ENCODE peak calls at places on chromosomes 13 and 19, in five cellular contexts. W is body of pancreas, S is pancreas, M is right cardiac atrium, A is cardiac muscle cell. Z is an unnamed sample.

GRCh38 chr19:13574933-13575332 is 68.7 kb upstream of the CACNA1A start:
- DNase-seq in S (no peak), W (no peak), A (peak; percentile 34), M (no peak), Z (peak; percentile 12)

GRCh38 chr13:101946411-101946810 is 455.4 kb downstream of the FGF14 start:
- DNase-seq in S (no peak), A (no peak), M (no peak), W (no peak), Z (no peak)

GRCh38 chr13:51122868-51123267 is 11.8 kb upstream of the C13orf42 start:
- DNase-seq in A (no peak), M (no peak), S (no peak), W (no peak), Z (peak; percentile 38)

GRCh38 chr13:59047546-59047945 is 1116.2 kb downstream of the DIAPH3 start:
- DNase-seq in S (no peak), A (no peak), M (no peak), W (no peak), Z (no peak)

GRCh38 chr19:16577531-16578052 is 5.4 kb upstream of the SLC35E1 start:
- DNase-seq in W (no peak), M (no peak), A (no peak), S (no peak), Z (no peak)

GRCh38 chr13:24459234-24459633 is 53.3 kb downstream of the PARP4 start:
- DNase-seq in S (no peak), M (no peak), A (peak; percentile 87), W (no peak), Z (no peak)

GRCh38 chr19:9958451-9958850 is 22.1 kb upstream of the OLFM2 start:
- DNase-seq in M (no peak), S (no peak), A (peak; percentile 93), W (no peak), Z (no peak)

GRCh38 chr13:27334774-27335490 is 64.3 kb downstream of the RASL11A start:
- DNase-seq in M (no peak), W (no peak), S (no peak), A (no peak), Z (peak; percentile 83)

GRCh38 chr13:75550159-75550567 is 572 bp downstream of the UCHL3 start:
- DNase-seq in S (peak; percentile 18), W (peak; percentile 25), A (peak; percentile 70), M (peak; percentile 40), Z (no peak)

GRCh38 chr13:51729853-51730553 is 74.0 kb downstream of the DHRS12 start:
- DNase-seq in A (peak; percentile 88), S (peak; percentile 55), M (peak; percentile 60), W (no peak), Z (no peak)

GRCh38 chr19:47040869-47041268 is 7.6 kb downstream of the TMEM160 start:
- DNase-seq in A (no peak), W (no peak), S (no peak), M (no peak), Z (no peak)

GRCh38 chr13:33862006-33862405 is 44.1 kb downstream of the RFC3 start:
- DNase-seq in S (no peak), W (no peak), A (no peak), M (no peak), Z (no peak)

GRCh38 chr19:56153507-56153906 is 12.4 kb downstream of the ZNF444 start:
- DNase-seq in A (no peak), W (no peak), S (no peak), M (no peak), Z (peak; percentile 54)

GRCh38 chr19:47729799-47730520 is 15.4 kb upstream of the NOP53 start:
- DNase-seq in A (peak; percentile 72), M (peak; percentile 86), S (peak; percentile 89), W (peak; percentile 89), Z (no peak)

GRCh38 chr19:51564791-51565190 is 6.3 kb upstream of the ZNF175 start:
- DNase-seq in S (no peak), A (no peak), M (no peak), W (no peak), Z (no peak)

GRCh38 chr13:111575719-111576118 is 255.3 kb downstream of the TEX29 start:
- DNase-seq in A (no peak), M (no peak), S (no peak), W (no peak), Z (no peak)

GRCh38 chr19:867301-867793 is 7.9 kb downstream of the CFD start:
- DNase-seq in W (no peak), A (no peak), S (no peak), M (no peak), Z (no peak)

GRCh38 chr19:39778763-39779162 is at the start of gene LEUTX:
- DNase-seq in S (no peak), M (no peak), A (no peak), W (no peak), Z (no peak)

GRCh38 chr19:5993516-5994406 is 15.8 kb upstream of the RANBP3 start:
- DNase-seq in A (peak; percentile 40), W (no peak), M (peak; percentile 51), S (no peak), Z (no peak)

GRCh38 chr13:50448535-50448981 is 394.9 kb downstream of the DLEU7 start:
- DNase-seq in A (no peak), W (no peak), M (no peak), S (no peak), Z (no peak)

GRCh38 chr13:106532111-106532929 is 3.1 kb downstream of the EFNB2 start:
- DNase-seq in M (no peak), A (peak; percentile 49), S (no peak), W (no peak), Z (no peak)

GRCh38 chr19:5624154-5624663 is 1.3 kb downstream of the SAFB start:
- DNase-seq in S (peak; percentile 50), W (peak; percentile 56), A (peak; percentile 53), M (peak; percentile 38), Z (no peak)

GRCh38 chr19:33242129-33242528 is 16.5 kb upstream of the SLC7A10 start:
- DNase-seq in M (no peak), A (no peak), S (no peak), W (no peak), Z (no peak)

GRCh38 chr19:33240181-33240771 is 14.6 kb upstream of the SLC7A10 start:
- DNase-seq in W (no peak), M (no peak), A (no peak), S (no peak), Z (no peak)

GRCh38 chr19:33242911-33243310 is 17.3 kb upstream of the SLC7A10 start:
- DNase-seq in S (no peak), W (no peak), M (no peak), A (no peak), Z (no peak)

GRCh38 chr19:33241091-33241529 is 15.5 kb upstream of the SLC7A10 start:
- DNase-seq in M (no peak), S (no peak), W (no peak), A (no peak), Z (no peak)

GRCh38 chr19:33241530-33242101 is 16.0 kb upstream of the SLC7A10 start:
- DNase-seq in M (no peak), S (no peak), A (no peak), W (peak; percentile 42), Z (peak; percentile 49)
- H3K4me3 ChIP-seq in M (no peak overlapping the region), S (no peak overlapping the region), A (no peak overlapping the region), W (no peak overlapping the region), Z (no peak overlapping the region)

GRCh38 chr13:44218501-44219240 is 155.0 kb upstream of the SERP2 start:
- DNase-seq in W (peak; percentile 75), M (peak; percentile 84), S (peak; percentile 77), A (peak; percentile 66), Z (no peak)
- H3K4me3 ChIP-seq in W (no peak overlapping the region), M (no peak overlapping the region), S (no peak overlapping the region), A (no peak overlapping the region), Z (no peak overlapping the region)

GRCh38 chr19:18339703-18340102 is 695 bp upstream of the PGPEP1 start:
- DNase-seq in A (no peak), S (no peak), M (no peak), W (no peak), Z (peak; percentile 34)
- H3K4me3 ChIP-seq in A (no peak overlapping the region), S (peak overlapping the region; percentile 97), M (no peak overlapping the region), W (no peak overlapping the region), Z (peak overlapping the region; percentile 85)

DNA sequence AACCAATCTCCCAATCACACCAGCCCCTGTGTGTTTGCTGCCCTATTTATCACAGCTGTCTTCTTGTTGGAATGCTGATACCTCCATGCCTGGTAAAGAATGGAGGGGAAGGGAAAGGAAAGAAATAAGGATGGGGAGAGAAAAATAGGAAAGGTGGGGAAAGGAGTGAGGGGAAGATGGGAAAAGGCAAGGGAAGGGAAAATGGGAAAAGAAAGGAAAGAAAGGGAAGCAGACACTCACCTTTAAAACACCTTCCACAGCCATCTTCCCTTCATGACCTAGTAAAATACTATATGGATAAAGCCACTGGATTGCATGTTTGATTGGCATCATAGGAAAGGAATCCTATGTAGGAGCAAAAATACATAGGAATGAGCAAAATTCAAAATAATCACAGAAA is 77.8 kb downstream of the VWA8 start:
- DNase-seq in S (no peak), M (no peak), A (no peak), W (no peak), Z (no peak)
- H3K4me3 ChIP-seq in S (no peak overlapping the region), M (no peak overlapping the region), A (no peak overlapping the region), W (no peak overlapping the region), Z (no peak overlapping the region)

GRCh38 chr19:45322311-45322710 is 364 bp downstream of the CKM start:
- DNase-seq in W (no peak), A (no peak), S (no peak), M (no peak), Z (peak; percentile 62)

GRCh38 chr19:45324349-45324907 is 1.8 kb upstream of the CKM start:
- DNase-seq in W (no peak), M (no peak), A (no peak), S (no peak), Z (peak; percentile 37)

GRCh38 chr19:45321848-45322247 is 827 bp downstream of the CKM start:
- DNase-seq in A (no peak), M (peak; percentile 20), S (no peak), W (no peak), Z (no peak)

GRCh38 chr19:45323671-45324081 is 1.0 kb upstream of the CKM start:
- DNase-seq in M (peak; percentile 70), W (no peak), A (no peak), S (no peak), Z (no peak)

GRCh38 chr19:45322744-45323281 is at the start of gene CKM:
- DNase-seq in A (no peak), S (no peak), M (peak; percentile 77), W (no peak), Z (no peak)
- H3K4me3 ChIP-seq in A (peak within 1 kb of the TSS; percentile 30), S (no peak within 1 kb of the TSS), M (peak within 1 kb of the TSS; percentile 50), W (no peak within 1 kb of the TSS), Z (no peak within 1 kb of the TSS)

GRCh38 chr19:49064029-49064629 is 489 bp downstream of the NTF4 start:
- DNase-seq in W (no peak), S (no peak), A (no peak), M (no peak), Z (no peak)
- H3K4me3 ChIP-seq in W (no peak overlapping the region), S (no peak overlapping the region), A (peak overlapping the region; percentile 43), M (no peak overlapping the region), Z (peak overlapping the region; percentile 43)

GRCh38 chr13:107882708-107883560 is 332.4 kb downstream of the LIG4 start:
- DNase-seq in S (no peak), A (no peak), M (no peak), W (no peak), Z (no peak)
- H3K4me3 ChIP-seq in S (no peak overlapping the region), A (no peak overlapping the region), M (no peak overlapping the region), W (no peak overlapping the region), Z (no peak overlapping the region)

DNA sequence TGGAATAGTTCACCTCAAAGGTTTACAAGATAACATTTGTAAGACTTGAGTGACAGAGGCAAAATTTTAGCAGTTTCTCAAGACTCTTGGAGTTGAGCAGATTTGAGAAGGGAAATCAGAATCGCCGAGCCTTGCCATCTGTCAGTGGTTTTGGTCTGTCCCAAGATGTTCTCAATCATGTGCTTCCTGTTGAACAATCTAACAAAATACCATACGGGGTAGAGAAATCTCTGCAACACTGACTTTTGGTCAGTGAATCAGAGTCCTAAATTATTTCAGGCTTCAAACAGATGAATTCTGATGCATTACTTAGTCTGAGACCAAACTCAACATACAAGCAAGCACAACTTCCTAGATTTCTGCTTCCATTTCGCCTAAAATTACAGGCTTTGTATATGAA is 3.8 kb downstream of the KCTD12 start:
- DNase-seq in W (no peak), M (no peak), S (no peak), A (peak; percentile 76), Z (no peak)
- H3K4me3 ChIP-seq in W (no peak overlapping the region), M (peak overlapping the region; percentile 22), S (peak overlapping the region; percentile 81), A (peak overlapping the region; percentile 94), Z (no peak overlapping the region)